ENCODE peak calls at places on chromosomes 4 and X, in nine cellular contexts. Z, C, P, A, X, Y, G, Q and O are unnamed samples.

GRCh38 chr4:121677524-121677923 is 19.3 kb downstream of the ANXA5 start:
- DNase-seq in Z (no peak), C (no peak), P (no peak), A (no peak), X (no peak), Y (no peak), G (no peak), Q (no peak), O (no peak)

GRCh38 chr4:184453402-184454160 is 20.8 kb downstream of the IRF2 start:
- DNase-seq in Z (peak; percentile 79), C (no peak), P (peak; percentile 88), A (peak; percentile 35), X (peak; percentile 66), Y (peak; percentile 9), G (peak; percentile 44), Q (no peak), O (peak; percentile 72)

GRCh38 chrX:115894087-115894486 is 276.5 kb upstream of the AGTR2 start:
- DNase-seq in Z (peak; percentile 43), C (no peak), P (peak; percentile 7), A (no peak), X (peak; percentile 56), Y (no peak), G (peak; percentile 21), Q (no peak), O (no peak)

GRCh38 chr4:74166135-74166534 is 8.2 kb downstream of the MTHFD2L start:
- DNase-seq in Z (no peak), C (no peak), P (no peak), A (no peak), X (no peak), Y (no peak), G (no peak), Q (no peak), O (no peak)

GRCh38 chr4:149997881-149998421 is 80.3 kb upstream of the DCLK2 start:
- DNase-seq in Z (peak; percentile 37), C (no peak), P (no peak), A (no peak), X (peak; percentile 81), Y (no peak), G (no peak), Q (peak; percentile 70), O (no peak)

GRCh38 chrX:76228499-76228898 is 55.6 kb downstream of the PBDC1 start:
- DNase-seq in Z (no peak), C (no peak), P (no peak), A (no peak), X (no peak), Y (no peak), G (no peak), Q (no peak), O (no peak)

GRCh38 chr4:13829457-13829856 is 201.9 kb upstream of the BOD1L1 start:
- DNase-seq in Z (no peak), C (no peak), P (no peak), A (no peak), X (peak; percentile 6), Y (no peak), G (no peak), Q (no peak), O (no peak)

GRCh38 chr4:76388160-76388908 is 32.6 kb downstream of the CCDC158 start:
- DNase-seq in Z (peak; percentile 22), C (no peak), P (peak; percentile 6), A (no peak), X (peak; percentile 21), Y (no peak), G (no peak), Q (no peak), O (no peak)

GRCh38 chr4:150250998-150251651 is 172.9 kb downstream of the DCLK2 start:
- DNase-seq in Z (no peak), C (no peak), P (no peak), A (peak; percentile 60), X (no peak), Y (no peak), G (no peak), Q (no peak), O (no peak)

GRCh38 chrX:46268429-46268828 is 276.8 kb downstream of the ZNF674 start:
- DNase-seq in Z (no peak), C (no peak), P (peak; percentile 10), A (no peak), X (peak; percentile 95), Y (no peak), G (no peak), Q (peak; percentile 56), O (no peak)

GRCh38 chrX:22699591-22700091 is 300.1 kb upstream of the DDX53 start:
- DNase-seq in Z (peak; percentile 18), C (no peak), P (peak; percentile 7), A (no peak), X (peak; percentile 5), Y (no peak), G (peak; percentile 10), Q (no peak), O (peak; percentile 67)

GRCh38 chr4:185212566-185212965 is 3.2 kb downstream of the SNX25 start:
- DNase-seq in Z (peak; percentile 33), C (no peak), P (no peak), A (no peak), X (no peak), Y (no peak), G (no peak), Q (no peak), O (peak; percentile 52)

GRCh38 chr4:7351014-7351413 is 83.7 kb downstream of the PSAPL1 start:
- DNase-seq in Z (no peak), C (no peak), P (no peak), A (no peak), X (no peak), Y (no peak), G (no peak), Q (no peak), O (no peak)

GRCh38 chr4:98603683-98604573 is 54.5 kb downstream of the TSPAN5 start:
- DNase-seq in Z (no peak), C (no peak), P (peak; percentile 56), A (no peak), X (peak; percentile 86), Y (no peak), G (no peak), Q (no peak), O (no peak)

GRCh38 chrX:136176399-136176825 is 29.1 kb downstream of the FHL1 start:
- DNase-seq in Z (no peak), C (no peak), P (peak; percentile 91), A (no peak), X (peak; percentile 94), Y (no peak), G (no peak), Q (peak; percentile 82), O (no peak)

GRCh38 chrX:48896611-48897011 is 957 bp downstream of the TIMM17B start:
- DNase-seq in Z (peak; percentile 54), C (no peak), P (peak; percentile 42), A (no peak), X (peak; percentile 17), Y (no peak), G (no peak), Q (no peak), O (peak; percentile 69)

GRCh38 chr4:103994059-103994458 is 274.3 kb upstream of the TACR3 start:
- DNase-seq in Z (peak; percentile 77), C (peak; percentile 6), P (no peak), A (no peak), X (peak; percentile 2), Y (no peak), G (no peak), Q (no peak), O (peak; percentile 12)

GRCh38 chr4:41418444-41418843 is 119.5 kb upstream of the LIMCH1 start:
- DNase-seq in Z (peak; percentile 68), C (no peak), P (peak; percentile 41), A (no peak), X (peak; percentile 91), Y (no peak), G (peak; percentile 25), Q (peak; percentile 80), O (peak; percentile 42)

GRCh38 chr4:123380728-123381716 is 15.6 kb upstream of the SPRY1 start:
- DNase-seq in Z (no peak), C (no peak), P (no peak), A (no peak), X (no peak), Y (no peak), G (no peak), Q (no peak), O (no peak)

GRCh38 chr4:141126769-141127168 is 6.5 kb downstream of the RNF150 start:
- DNase-seq in Z (no peak), C (no peak), P (no peak), A (no peak), X (no peak), Y (no peak), G (no peak), Q (no peak), O (no peak)

GRCh38 chr4:189136462-189136861 is 804.2 kb upstream of the FRG1 start:
- DNase-seq in Z (no peak), C (no peak), P (no peak), A (no peak), X (no peak), Y (no peak), G (no peak), Q (no peak), O (no peak)

GRCh38 chr4:134952305-134952704 is 750.7 kb upstream of the PABPC4L start:
- DNase-seq in Z (no peak), C (no peak), P (no peak), A (no peak), X (no peak), Y (no peak), G (no peak), Q (no peak), O (no peak)

GRCh38 chr4:15104825-15105224 is 102.5 kb downstream of the CPEB2 start:
- DNase-seq in Z (no peak), C (no peak), P (no peak), A (no peak), X (peak; percentile 9), Y (no peak), G (no peak), Q (no peak), O (peak; percentile 26)

GRCh38 chr4:75821966-75822365 is 80.3 kb downstream of the PPEF2 start:
- DNase-seq in Z (no peak), C (no peak), P (peak; percentile 19), A (no peak), X (peak; percentile 74), Y (no peak), G (no peak), Q (no peak), O (no peak)

GRCh38 chrX:132333351-132333750 is 114.1 kb upstream of the RAP2C start:
- DNase-seq in Z (no peak), C (no peak), P (no peak), A (no peak), X (no peak), Y (no peak), G (no peak), Q (no peak), O (no peak)

GRCh38 chrX:153587342-153587741 is 11.6 kb downstream of the CCNQ start:
- DNase-seq in Z (no peak), C (no peak), P (no peak), A (no peak), X (no peak), Y (no peak), G (no peak), Q (no peak), O (no peak)

GRCh38 chrX:134679226-134679625 is 21.0 kb upstream of the PLAC1 start:
- DNase-seq in Z (no peak), C (no peak), P (no peak), A (no peak), X (no peak), Y (no peak), G (no peak), Q (no peak), O (no peak)

GRCh38 chr4:139558235-139559094 is 2.4 kb upstream of the SETD7 start:
- DNase-seq in Z (no peak), C (no peak), P (no peak), A (no peak), X (no peak), Y (no peak), G (no peak), Q (no peak), O (peak; percentile 73)

GRCh38 chrX:134907302-134907701 is 83.5 kb upstream of the SMIM10 start:
- DNase-seq in Z (no peak), C (no peak), P (no peak), A (no peak), X (no peak), Y (no peak), G (no peak), Q (no peak), O (no peak)

GRCh38 chr4:39528056-39528465 is 822 bp upstream of the UGDH start:
- DNase-seq in Z (no peak), C (no peak), P (peak; percentile 75), A (no peak), X (peak; percentile 84), Y (no peak), G (no peak), Q (no peak), O (no peak)

GRCh38 chr4:48085821-48086602 is 48.0 kb downstream of the TXK start:
- DNase-seq in Z (no peak), C (no peak), P (no peak), A (no peak), X (no peak), Y (no peak), G (no peak), Q (no peak), O (no peak)